ENCODE peak calls at places on chromosomes 1 and 21, in four cellular contexts. C is stimulated activated CD8-positive, alpha-beta memory T cell treated with anti-CD3 and anti-CD28 coated beads, Interleukin-12 subunit alpha, Interleukin-12 subunit beta, amount 100 ng/mL, for 1 hour; H is kidney; O is A172. D is an unnamed sample.

GRCh38 chr21:14591277-14591876 is 45.3 kb upstream of the SAMSN1 start:
- DNase-seq in C (no peak), H (no peak), O (no peak), D (no peak)

GRCh38 chr1:145997156-145998023 is 1.0 kb upstream of the TXNIP start:
- DNase-seq in C (no peak), H (peak), O (no peak), D (peak)

GRCh38 chr1:160723332-160723731 is 11.7 kb upstream of the CD48 start:
- DNase-seq in H (no peak), C (no peak), O (no peak), D (no peak)

GRCh38 chr1:163120372-163120771 is 51.2 kb downstream of the RGS4 start:
- DNase-seq in O (no peak), H (no peak), C (no peak), D (no peak)

GRCh38 chr1:110214454-110215404 is 4.6 kb downstream of the KCNC4 start:
- DNase-seq in O (no peak), C (no peak), H (no peak), D (no peak)

GRCh38 chr21:44920694-44921604 is at the start of gene ITGB2:
- DNase-seq in O (no peak), H (peak), C (no peak), D (peak)

GRCh38 chr1:200724064-200724463 is 14.6 kb upstream of the CAMSAP2 start:
- DNase-seq in H (no peak), O (peak), C (no peak), D (no peak)

GRCh38 chr1:188154196-188154595 is 1325.4 kb downstream of the PLA2G4A start:
- DNase-seq in C (no peak), O (no peak), H (peak), D (no peak)

GRCh38 chr1:1602321-1602931 is 2.5 kb upstream of the FNDC10 start:
- DNase-seq in C (no peak), O (no peak), H (no peak), D (no peak)

GRCh38 chr1:187300093-187300492 is 471.3 kb downstream of the PLA2G4A start:
- DNase-seq in H (no peak), C (no peak), O (no peak), D (no peak)

GRCh38 chr1:109229531-109230127 is 15.9 kb downstream of the SARS1 start:
- DNase-seq in O (no peak), C (no peak), H (no peak), D (no peak)

GRCh38 chr1:41341756-41342562 is 19.3 kb upstream of the FOXO6 start:
- DNase-seq in C (no peak), H (no peak), O (peak), D (peak)

GRCh38 chr21:35641271-35642016 is 418.9 kb downstream of the SETD4 start:
- DNase-seq in O (no peak), H (no peak), C (no peak), D (no peak)

GRCh38 chr1:22711071-22711470 is 432 bp downstream of the EPHB2 start:
- DNase-seq in C (no peak), H (no peak), O (no peak), D (no peak)

GRCh38 chr1:186884266-186884665 is 55.5 kb downstream of the PLA2G4A start:
- DNase-seq in H (no peak), C (no peak), O (no peak), D (no peak)

GRCh38 chr1:177274687-177275211 is 104.0 kb downstream of the BRINP2 start:
- DNase-seq in O (no peak), C (no peak), H (no peak), D (peak)

GRCh38 chr1:89908993-89909436 is 85.9 kb upstream of the ZNF326 start:
- DNase-seq in H (no peak), C (no peak), O (peak), D (no peak)

GRCh38 chr1:229203030-229203751 is 67.7 kb upstream of the RAB4A start:
- DNase-seq in H (no peak), C (no peak), O (peak), D (no peak)

GRCh38 chr1:53583903-53584210 is 124.7 kb downstream of the DMRTB1 start:
- DNase-seq in H (no peak), O (no peak), C (no peak), D (peak)

GRCh38 chr1:36953061-36953460 is 81.3 kb downstream of the GRIK3 start:
- DNase-seq in H (no peak), O (no peak), C (no peak), D (no peak)

GRCh38 chr1:246769306-246769705 is 45.1 kb downstream of the SCCPDH start:
- DNase-seq in C (no peak), H (no peak), O (no peak), D (no peak)

GRCh38 chr1:160618763-160619274 is 28.0 kb downstream of the SLAMF1 start:
- DNase-seq in O (peak), C (no peak), H (no peak), D (no peak)

GRCh38 chr1:186424539-186424938 is 36.4 kb downstream of the PDC start:
- DNase-seq in O (no peak), H (no peak), C (no peak), D (no peak)

GRCh38 chr1:38085666-38086305 is 39.2 kb upstream of the POU3F1 start:
- DNase-seq in C (no peak), H (no peak), O (no peak), D (no peak)

GRCh38 chr1:212218911-212219310 is 66.3 kb upstream of the PPP2R5A start:
- DNase-seq in O (peak), C (no peak), H (no peak), D (no peak)

GRCh38 chr1:21644906-21645305 is 24.3 kb downstream of the RAP1GAP start:
- DNase-seq in H (no peak), C (no peak), O (no peak), D (no peak)

GRCh38 chr1:22288593-22289241 is 145.8 kb upstream of the WNT4 start:
- DNase-seq in O (no peak), H (no peak), C (no peak), D (no peak)

GRCh38 chr1:98119793-98120192 is 199.0 kb upstream of the DPYD start:
- DNase-seq in O (peak), H (no peak), C (no peak), D (no peak)